ENCODE peak calls at places on chromosomes 6 and 20, in four cellular contexts. S, H, G and L are unnamed samples.

GRCh38 chr20:884983-885952 is 30.9 kb downstream of the ANGPT4 start:
- DNase-seq in S (peak; percentile 57), H (no peak), G (peak; percentile 94), L (no peak)

GRCh38 chr20:57361517-57361916 is 10.5 kb downstream of the RAE1 start:
- DNase-seq in S (peak; percentile 73), H (no peak), G (no peak), L (no peak)

GRCh38 chr20:51346686-51347485 is 195.6 kb downstream of the NFATC2 start:
- DNase-seq in S (peak; percentile 40), H (no peak), G (no peak), L (no peak)

GRCh38 chr6:81995548-81996289 is 243.2 kb upstream of the TENT5A start:
- DNase-seq in S (peak; percentile 59), H (no peak), G (no peak), L (no peak)

GRCh38 chr6:73028124-73028766 is 197.1 kb downstream of the KHDC1L start:
- DNase-seq in S (no peak), H (no peak), G (no peak), L (no peak)

GRCh38 chr20:49186535-49187329 is 1.4 kb downstream of the STAU1 start:
- DNase-seq in S (peak; percentile 76), H (peak; percentile 77), G (peak; percentile 49), L (peak; percentile 52)

GRCh38 chr6:160974304-160974771 is 17.2 kb upstream of the MAP3K4 start:
- DNase-seq in S (peak; percentile 93), H (no peak), G (no peak), L (peak; percentile 39)

GRCh38 chr6:43713611-43714310 is 26.2 kb upstream of the MRPS18A start:
- DNase-seq in S (no peak), H (no peak), G (no peak), L (no peak)

GRCh38 chr20:57611605-57612311 is 8.5 kb downstream of the ZBP1 start:
- DNase-seq in S (no peak), H (no peak), G (no peak), L (peak; percentile 13)

GRCh38 chr20:62739067-62739466 is 30.4 kb downstream of the NTSR1 start:
- DNase-seq in S (no peak), H (no peak), G (no peak), L (no peak)

GRCh38 chr6:7895125-7895423 is 15.5 kb downstream of the TXNDC5 start:
- DNase-seq in S (no peak), H (no peak), G (no peak), L (no peak)

GRCh38 chr20:64098471-64099013 is 8.8 kb downstream of the NPBWR2 start:
- DNase-seq in S (no peak), H (peak; percentile 9), G (no peak), L (no peak)

GRCh38 chr6:169038691-169039090 is 215.0 kb downstream of the THBS2 start:
- DNase-seq in S (no peak), H (no peak), G (no peak), L (no peak)

GRCh38 chr6:109892451-109893435 is 85.4 kb upstream of the GPR6 start:
- DNase-seq in S (no peak), H (no peak), G (no peak), L (no peak)
- TF ChIP-seq CTCF in S (no peak), H (no peak), G (no peak), L (no peak)

GRCh38 chr20:21028921-21029320 is 77.2 kb downstream of the LINC00237 start:
- DNase-seq in S (no peak), H (no peak), G (no peak), L (no peak)

GRCh38 chr20:21028436-21028835 is 77.7 kb downstream of the LINC00237 start:
- DNase-seq in S (no peak), H (no peak), G (no peak), L (no peak)

GRCh38 chr20:21026951-21027350 is 79.2 kb downstream of the LINC00237 start:
- DNase-seq in S (no peak), H (no peak), G (no peak), L (no peak)

GRCh38 chr20:21029356-21029755 is 76.8 kb downstream of the LINC00237 start:
- DNase-seq in S (no peak), H (no peak), G (peak; percentile 59), L (no peak)

GRCh38 chr20:21027569-21027968 is 78.6 kb downstream of the LINC00237 start:
- DNase-seq in S (no peak), H (no peak), G (peak; percentile 63), L (no peak)
- TF ChIP-seq CTCF in S (no peak), H (no peak), G (peak; percentile 50), L (no peak)

GRCh38 chr6:620950-621349 is 36.0 kb downstream of the HUS1B start:
- DNase-seq in S (no peak), H (no peak), G (no peak), L (no peak)

GRCh38 chr6:620166-620565 is 36.7 kb downstream of the HUS1B start:
- DNase-seq in S (no peak), H (no peak), G (no peak), L (no peak)

GRCh38 chr6:621916-622315 is 35.0 kb downstream of the HUS1B start:
- DNase-seq in S (peak; percentile 23), H (no peak), G (no peak), L (no peak)

GRCh38 chr6:613981-614380 is 42.9 kb downstream of the HUS1B start:
- DNase-seq in S (no peak), H (no peak), G (no peak), L (no peak)

DNA sequence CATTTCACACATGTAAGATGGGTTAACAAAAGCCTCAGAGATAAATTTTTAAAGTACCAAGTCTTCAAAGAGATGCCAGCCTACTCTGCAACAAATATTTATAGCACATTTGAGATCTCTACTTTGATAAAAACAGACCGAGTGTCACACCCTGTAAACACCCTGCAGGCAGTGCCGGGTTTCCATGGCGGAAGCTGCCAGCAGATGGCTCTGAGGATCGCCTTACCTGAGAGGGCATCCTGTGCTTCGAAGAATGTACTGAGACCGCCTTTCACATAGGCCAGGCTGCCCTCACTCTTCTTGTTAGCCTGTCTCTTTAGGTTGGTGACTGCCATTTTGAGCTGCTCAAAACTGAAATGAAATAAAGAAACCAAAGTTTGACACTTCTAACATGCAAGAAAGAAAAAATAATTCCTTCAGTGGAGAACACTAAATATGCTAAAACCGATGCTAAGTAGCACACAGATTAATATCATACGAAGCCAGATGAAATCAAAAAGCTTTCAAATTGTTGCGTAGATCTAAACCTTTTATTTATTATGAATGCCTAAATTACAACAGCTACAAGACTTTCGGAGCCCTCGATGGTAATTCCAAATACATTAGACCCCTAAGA is 39.3 kb downstream of the HUS1B start:
- DNase-seq in S (no peak), H (no peak), G (no peak), L (no peak)
- TF ChIP-seq CTCF in S (no peak), H (no peak), G (peak; percentile 25), L (no peak)

GRCh38 chr6:1313364-1313754 is 1.5 kb downstream of the FOXQ1 start:
- DNase-seq in S (no peak), H (no peak), G (no peak), L (no peak)

GRCh38 chr6:1313755-1314503 is 2.0 kb downstream of the FOXQ1 start:
- DNase-seq in S (no peak), H (no peak), G (peak; percentile 84), L (no peak)

GRCh38 chr6:1311400-1312192 is at the start of gene FOXQ1:
- DNase-seq in S (peak; percentile 42), H (no peak), G (peak; percentile 72), L (no peak)

GRCh38 chr6:1312193-1312443 is 220 bp downstream of the FOXQ1 start:
- DNase-seq in S (no peak), H (no peak), G (no peak), L (no peak)

DNA sequence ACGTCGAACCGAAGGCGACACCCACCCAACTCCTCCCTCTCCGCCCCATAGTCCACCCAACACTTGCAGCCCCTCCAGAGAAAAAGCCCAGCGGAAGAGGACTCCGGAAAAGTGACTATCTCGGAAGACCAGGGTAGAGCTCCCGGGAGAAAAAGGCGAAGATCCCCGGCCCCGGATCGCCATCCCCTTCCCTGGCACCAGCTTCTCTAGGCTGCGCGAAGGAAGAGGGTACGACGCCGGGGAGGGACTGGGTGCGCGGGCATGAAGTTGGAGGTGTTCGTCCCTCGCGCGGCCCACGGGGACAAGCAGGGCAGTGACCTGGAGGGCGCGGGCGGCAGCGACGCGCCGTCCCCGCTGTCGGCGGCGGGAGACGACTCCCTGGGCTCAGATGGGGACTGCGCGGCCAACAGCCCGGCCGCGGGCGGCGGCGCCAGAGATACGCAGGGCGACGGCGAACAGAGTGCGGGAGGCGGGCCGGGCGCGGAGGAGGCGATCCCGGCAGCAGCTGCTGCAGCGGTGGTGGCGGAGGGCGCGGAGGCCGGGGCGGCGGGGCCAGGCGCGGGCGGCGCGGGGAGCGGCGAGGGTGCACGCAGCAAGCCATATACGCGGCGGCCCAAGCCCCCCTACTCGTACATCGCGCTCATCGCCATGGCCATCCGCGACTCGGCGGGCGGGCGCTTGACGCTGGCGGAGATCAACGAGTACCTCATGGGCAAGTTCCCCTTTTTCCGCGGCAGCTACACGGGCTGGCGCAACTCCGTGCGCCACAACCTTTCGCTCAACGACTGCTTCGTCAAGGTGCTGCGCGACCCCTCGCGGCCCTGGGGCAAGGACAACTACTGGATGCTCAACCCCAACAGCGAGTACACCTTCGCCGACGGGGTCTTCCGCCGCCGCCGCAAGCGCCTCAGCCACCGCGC is 806 bp downstream of the FOXQ1 start:
- DNase-seq in S (no peak), H (no peak), G (peak; percentile 66), L (no peak)
- TF ChIP-seq CTCF in S (no peak), H (no peak), G (peak; percentile 2), L (no peak)

GRCh38 chr6:26571592-26572296 is 25.0 kb upstream of the ABT1 start:
- DNase-seq in S (peak; percentile 87), H (peak; percentile 69), G (peak; percentile 77), L (no peak)

GRCh38 chr6:26563488-26563887 is 25.3 kb downstream of the HMGN4 start:
- DNase-seq in S (no peak), H (no peak), G (no peak), L (no peak)

GRCh38 chr6:26570027-26570809 is 26.5 kb upstream of the ABT1 start:
- DNase-seq in S (no peak), H (no peak), G (no peak), L (no peak)

GRCh38 chr6:26569433-26569764 is 27.4 kb upstream of the ABT1 start:
- DNase-seq in S (no peak), H (no peak), G (no peak), L (no peak)

GRCh38 chr6:26568601-26569432 is 27.9 kb upstream of the ABT1 start:
- DNase-seq in S (peak; percentile 96), H (peak; percentile 95), G (peak; percentile 93), L (peak; percentile 100)
- TF ChIP-seq CTCF in S (peak; percentile 42), H (peak; percentile 34), G (peak; percentile 43), L (no peak)

GRCh38 chr20:38806855-38807655 is 1.6 kb downstream of the PPP1R16B start:
- DNase-seq in S (no peak), H (peak; percentile 62), G (peak; percentile 50), L (no peak)

GRCh38 chr20:38805502-38805957 is at the start of gene PPP1R16B:
- DNase-seq in S (no peak), H (peak; percentile 87), G (peak; percentile 88), L (no peak)

GRCh38 chr20:38804243-38804642 is 1.3 kb upstream of the PPP1R16B start:
- DNase-seq in S (no peak), H (no peak), G (peak; percentile 46), L (no peak)

GRCh38 chr20:38804682-38805501 is 605 bp upstream of the PPP1R16B start:
- DNase-seq in S (no peak), H (peak; percentile 91), G (peak; percentile 91), L (no peak)

GRCh38 chr20:38805958-38806854 is 709 bp downstream of the PPP1R16B start:
- DNase-seq in S (no peak), H (peak; percentile 70), G (peak; percentile 42), L (no peak)
- TF ChIP-seq CTCF in S (no peak), H (no peak), G (peak; percentile 29), L (no peak)